ENCODE peak calls at places on chromosomes 12 and 14, in seven cellular contexts. T is NCI-H1417, A is tibial nerve, N is A549, Y is HCT116, P is mammary epithelial cell, C is PC-3. O is an unnamed sample.

GRCh38 chr14:98822917-98823316 is 449.1 kb downstream of the BCL11B start:
- DNase-seq in A (no peak), C (no peak), N (no peak), T (no peak), P (no peak), Y (no peak), O (no peak)

GRCh38 chr12:54222609-54223008 is 33.8 kb upstream of the SMUG1 start:
- DNase-seq in C (peak), T (no peak), P (peak), N (no peak), A (no peak), Y (no peak), O (no peak)

GRCh38 chr14:93045965-93046695 is 69.6 kb downstream of the ITPK1 start:
- DNase-seq in P (peak), A (no peak), T (no peak), C (peak), N (no peak), Y (peak), O (no peak)

GRCh38 chr12:109310247-109311125 is 1.4 kb upstream of the FOXN4 start:
- DNase-seq in A (no peak), Y (no peak), C (no peak), T (peak), P (no peak), N (no peak), O (no peak)

GRCh38 chr14:103748539-103748867 is 32.9 kb downstream of the ZFYVE21 start:
- DNase-seq in Y (no peak), P (no peak), T (peak), N (no peak), A (no peak), C (no peak), O (no peak)

GRCh38 chr14:73250781-73251500 is 13.6 kb downstream of the PAPLN start:
- DNase-seq in C (no peak), P (no peak), A (no peak), T (peak), Y (no peak), N (no peak), O (no peak)

GRCh38 chr14:68694516-68695235 is 98.2 kb downstream of the ZFP36L1 start:
- DNase-seq in C (peak), Y (no peak), N (no peak), P (no peak), T (no peak), A (no peak), O (no peak)

GRCh38 chr14:38311655-38312054 is 55.8 kb upstream of the CLEC14A start:
- DNase-seq in A (no peak), N (no peak), C (no peak), Y (no peak), P (no peak), T (no peak), O (no peak)

GRCh38 chr12:98595152-98595988 is 1.9 kb downstream of the SLC25A3 start:
- DNase-seq in Y (no peak), P (peak), N (no peak), C (peak), T (no peak), A (no peak), O (no peak)

GRCh38 chr12:67251012-67251411 is 18.1 kb upstream of the CAND1 start:
- DNase-seq in T (no peak), A (no peak), N (no peak), C (no peak), P (no peak), Y (no peak), O (no peak)

GRCh38 chr12:130661501-130662255 is 54.4 kb downstream of the RIMBP2 start:
- DNase-seq in C (no peak), A (no peak), P (no peak), Y (peak), T (no peak), N (peak), O (no peak)

GRCh38 chr12:57173089-57173488 is 25.7 kb upstream of the LRP1-AS start:
- DNase-seq in T (no peak), C (peak), P (no peak), Y (no peak), N (peak), A (no peak), O (no peak)

GRCh38 chr12:12024958-12025682 is 45.6 kb upstream of the BCL2L14 start:
- DNase-seq in P (no peak), Y (no peak), A (no peak), C (no peak), N (no peak), T (no peak), O (no peak)

GRCh38 chr14:44897041-44897843 is 64.5 kb downstream of the KLHL28 start:
- DNase-seq in P (peak), N (peak), T (peak), A (peak), Y (peak), C (peak), O (peak)

GRCh38 chr14:56244138-56244789 is 126.1 kb downstream of the PELI2 start:
- DNase-seq in A (no peak), Y (no peak), P (no peak), T (no peak), N (peak), C (peak), O (no peak)

GRCh38 chr12:20194171-20194570 is 174.2 kb upstream of the PDE3A start:
- DNase-seq in A (no peak), T (no peak), N (peak), P (no peak), C (no peak), Y (no peak), O (no peak)

GRCh38 chr12:131415781-131416180 is 295.1 kb upstream of the SFSWAP start:
- DNase-seq in P (no peak), T (no peak), N (peak), Y (peak), A (no peak), C (peak), O (no peak)

GRCh38 chr12:77837876-77838291 is 7.2 kb downstream of the NAV3 start:
- DNase-seq in P (no peak), A (no peak), N (no peak), Y (no peak), C (no peak), T (peak), O (no peak)

O was measured in GM18507.